ENCODE peak calls at places on chromosomes 1 and 21, in five cellular contexts. O, V, C, N and Y are unnamed samples.

GRCh38 chr1:159170639-159171038 is 776 bp upstream of the CADM3 start:
- DNase-seq in O (no peak), V (no peak), C (no peak), N (no peak), Y (no peak)

GRCh38 chr1:210099921-210100320 is 132.7 kb upstream of the SERTAD4 start:
- DNase-seq in O (no peak), V (no peak), C (no peak), N (no peak), Y (no peak)

GRCh38 chr1:88462481-88463261 is 221.4 kb upstream of the PKN2 start:
- DNase-seq in O (no peak), V (peak), C (no peak), N (no peak), Y (no peak)

GRCh38 chr1:61083014-61083798 is 845 bp downstream of the NFIA start:
- DNase-seq in O (no peak), V (peak), C (no peak), N (no peak), Y (peak)

GRCh38 chr21:44509539-44509938 is 30.5 kb downstream of the KRTAP10-1 start:
- DNase-seq in O (no peak), V (no peak), C (peak), N (no peak), Y (no peak)

GRCh38 chr1:42427240-42427639 is 28.6 kb downstream of the ZMYND12 start:
- DNase-seq in O (no peak), V (no peak), C (no peak), N (no peak), Y (no peak)

GRCh38 chr1:59692591-59692990 is 122.2 kb upstream of the HOOK1 start:
- DNase-seq in O (no peak), V (no peak), C (no peak), N (no peak), Y (no peak)

GRCh38 chr1:210944255-210944654 is 189.7 kb downstream of the KCNH1 start:
- DNase-seq in O (no peak), V (no peak), C (no peak), N (no peak), Y (no peak)

GRCh38 chr1:205664399-205665108 is 15.8 kb downstream of the SLC45A3 start:
- DNase-seq in O (no peak), V (no peak), C (peak), N (peak), Y (no peak)

GRCh38 chr21:16046625-16047340 is 317.0 kb downstream of the USP25 start:
- DNase-seq in O (no peak), V (no peak), C (no peak), N (no peak), Y (no peak)

GRCh38 chr1:23651069-23651808 is 40.4 kb upstream of the RPL11 start:
- DNase-seq in O (no peak), V (no peak), C (no peak), N (no peak), Y (peak)

GRCh38 chr1:48080343-48081255 is 83.4 kb upstream of the TRABD2B start:
- DNase-seq in O (no peak), V (no peak), C (no peak), N (no peak), Y (no peak)

GRCh38 chr1:31238986-31239613 is 587 bp downstream of the NKAIN1 start:
- DNase-seq in O (no peak), V (peak), C (no peak), N (no peak), Y (no peak)

GRCh38 chr1:18047122-18047521 is 60.5 kb upstream of the IGSF21 start:
- DNase-seq in O (no peak), V (no peak), C (no peak), N (no peak), Y (no peak)

GRCh38 chr1:39395357-39395831 is 96.0 kb upstream of the BMP8A start:
- DNase-seq in O (no peak), V (no peak), C (peak), N (peak), Y (no peak)

GRCh38 chr1:163195728-163196448 is 6.8 kb downstream of the RGS5 start:
- DNase-seq in O (no peak), V (no peak), C (peak), N (no peak), Y (no peak)

GRCh38 chr1:118075116-118075515 is 109.9 kb downstream of the SPAG17 start:
- DNase-seq in O (no peak), V (no peak), C (no peak), N (no peak), Y (no peak)

GRCh38 chr1:28278763-28279162 is 19.4 kb downstream of the SESN2 start:
- DNase-seq in O (no peak), V (no peak), C (no peak), N (no peak), Y (peak)

GRCh38 chr1:63454269-63454668 is 68.8 kb downstream of the ITGB3BP start:
- DNase-seq in O (no peak), V (no peak), C (no peak), N (peak), Y (peak)

GRCh38 chr1:158180741-158181576 is at the start of gene CD1D:
- DNase-seq in O (no peak), V (peak), C (no peak), N (no peak), Y (no peak)

GRCh38 chr1:198701250-198701649 is 62.4 kb downstream of the PTPRC start:
- DNase-seq in O (no peak), V (no peak), C (no peak), N (no peak), Y (no peak)

GRCh38 chr1:58858344-58858673 is 74.5 kb upstream of the JUN start:
- DNase-seq in O (peak), V (no peak), C (no peak), N (peak), Y (no peak)

GRCh38 chr21:36922861-36923260 is 43.6 kb downstream of the HLCS start:
- DNase-seq in O (no peak), V (no peak), C (no peak), N (no peak), Y (no peak)

GRCh38 chr1:16043950-16044349 is 368 bp downstream of the CLCNKB start:
- DNase-seq in O (no peak), V (no peak), C (no peak), N (no peak), Y (no peak)

GRCh38 chr1:158177705-158178450 is 2.8 kb upstream of the CD1D start:
- DNase-seq in O (no peak), V (peak), C (no peak), N (no peak), Y (peak)

GRCh38 chr1:220701974-220702373 is 11.8 kb downstream of the C1orf115 start:
- DNase-seq in O (no peak), V (no peak), C (no peak), N (no peak), Y (no peak)

GRCh38 chr21:45074048-45074817 is at the start of gene ADARB1:
- DNase-seq in O (no peak), V (peak), C (no peak), N (peak), Y (peak)

GRCh38 chr1:177567393-177567792 is 396.6 kb downstream of the BRINP2 start:
- DNase-seq in O (no peak), V (no peak), C (peak), N (peak), Y (no peak)

GRCh38 chr1:216457356-216457755 is 34.1 kb upstream of the USH2A start:
- DNase-seq in O (no peak), V (no peak), C (no peak), N (no peak), Y (no peak)

GRCh38 chr1:166925791-166926483 is 49.4 kb downstream of the ILDR2 start:
- DNase-seq in O (no peak), V (no peak), C (no peak), N (peak), Y (no peak)
- TF ChIP-seq SRF in O (no peak), V (no peak), C (no peak), N (no peak), Y (no peak)

GRCh38 chr1:241639653-241640148 is 468 bp downstream of the CHML start:
- DNase-seq in O (no peak), V (peak), C (no peak), N (peak), Y (peak)

GRCh38 chr1:241637046-241637590 is 3.1 kb downstream of the CHML start:
- DNase-seq in O (no peak), V (no peak), C (no peak), N (no peak), Y (no peak)

GRCh38 chr1:241639040-241639652 is 1.0 kb downstream of the CHML start:
- DNase-seq in O (no peak), V (no peak), C (no peak), N (no peak), Y (no peak)

GRCh38 chr1:241637604-241638003 is 2.6 kb downstream of the CHML start:
- DNase-seq in O (no peak), V (no peak), C (no peak), N (no peak), Y (peak)

GRCh38 chr1:241638091-241638682 is 2.0 kb downstream of the CHML start:
- DNase-seq in O (no peak), V (no peak), C (no peak), N (no peak), Y (no peak)
- TF ChIP-seq SRF in O (no peak), V (no peak), C (no peak), N (no peak), Y (no peak)

GRCh38 chr1:72830606-72831390 is 548.5 kb upstream of the NEGR1 start:
- DNase-seq in O (no peak), V (peak), C (no peak), N (no peak), Y (no peak)
- TF ChIP-seq SRF in O (no peak), V (no peak), C (no peak), N (no peak), Y (no peak)

DNA sequence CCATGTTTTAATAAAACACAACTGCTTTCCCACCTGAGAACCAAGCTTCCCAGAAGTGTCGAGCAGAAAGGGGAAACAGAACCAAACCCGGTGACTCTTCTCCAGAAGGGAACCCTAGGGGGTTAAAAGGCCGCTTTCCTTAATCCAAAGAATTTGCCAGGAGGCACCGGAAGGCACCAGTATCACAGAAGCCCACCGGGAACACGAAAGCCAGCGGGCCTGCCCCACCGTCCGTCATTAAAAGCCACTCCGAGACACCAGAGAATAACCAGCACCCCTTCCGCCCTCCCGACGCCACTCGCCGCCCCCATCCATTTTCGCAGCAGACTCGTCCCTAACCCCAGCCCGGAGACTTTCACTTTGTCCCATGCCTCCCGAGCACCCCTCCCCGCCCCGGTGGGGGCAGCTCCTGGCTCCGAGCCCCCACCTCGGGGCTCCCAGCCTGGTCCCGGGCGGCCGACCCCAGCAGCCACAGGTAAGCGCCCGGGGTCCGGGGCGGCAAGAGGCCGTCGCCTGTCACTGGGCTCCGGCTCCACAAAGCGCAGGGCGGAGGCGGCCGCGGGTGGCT is 105.3 kb downstream of the SLC45A1 start:
- DNase-seq in O (no peak), V (peak), C (no peak), N (no peak), Y (peak)
- TF ChIP-seq SRF in O (no peak), V (no peak), C (no peak), N (no peak), Y (no peak)

GRCh38 chr1:91847851-91848250 is 38.1 kb downstream of the TGFBR3 start:
- DNase-seq in O (no peak), V (no peak), C (no peak), N (no peak), Y (no peak)

GRCh38 chr1:91842563-91842962 is 43.4 kb downstream of the TGFBR3 start:
- DNase-seq in O (no peak), V (no peak), C (no peak), N (no peak), Y (no peak)

GRCh38 chr1:91846007-91846620 is 39.8 kb downstream of the TGFBR3 start:
- DNase-seq in O (no peak), V (no peak), C (no peak), N (peak), Y (peak)

GRCh38 chr1:91843843-91844242 is 42.1 kb downstream of the TGFBR3 start:
- DNase-seq in O (no peak), V (no peak), C (no peak), N (no peak), Y (no peak)

DNA sequence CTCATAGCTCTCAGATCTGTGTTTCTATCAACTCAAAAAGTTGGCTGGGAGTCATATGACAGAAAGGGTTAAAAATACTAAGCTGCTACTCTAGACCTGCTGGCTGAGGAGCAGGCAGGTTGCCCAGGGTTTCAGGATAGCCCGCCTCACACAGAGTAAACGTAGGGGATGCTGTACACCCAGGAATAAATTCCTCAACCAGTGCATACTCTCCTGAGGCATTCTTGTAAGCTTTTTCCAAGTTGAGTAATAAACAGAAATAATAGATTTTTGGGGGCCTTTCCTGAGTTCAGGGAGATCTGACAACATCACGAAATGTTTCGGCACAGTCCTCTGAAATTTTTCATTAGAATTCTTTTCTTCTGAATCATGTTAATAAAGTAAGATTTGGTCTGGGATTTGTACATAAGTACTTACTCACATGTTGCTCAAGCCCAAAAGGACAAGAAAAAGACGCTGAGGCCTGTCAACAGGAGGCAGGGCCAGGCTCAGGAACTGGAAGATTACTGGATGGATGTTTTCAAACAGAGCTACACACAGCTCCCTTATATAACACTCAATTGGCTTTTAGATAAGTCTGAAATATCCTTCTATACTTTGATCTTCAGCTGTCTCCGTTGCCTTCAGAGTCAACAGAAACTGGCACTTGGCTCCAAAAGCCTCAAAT is 41.0 kb downstream of the TGFBR3 start:
- DNase-seq in O (no peak), V (no peak), C (no peak), N (peak), Y (no peak)
- TF ChIP-seq SRF in O (no peak), V (no peak), C (no peak), N (no peak), Y (no peak)

GRCh38 chr1:156706647-156707008 is 1.2 kb upstream of the CRABP2 start:
- DNase-seq in O (no peak), V (no peak), C (no peak), N (no peak), Y (no peak)

GRCh38 chr1:156707027-156707426 is 1.6 kb upstream of the CRABP2 start:
- DNase-seq in O (no peak), V (peak), C (no peak), N (no peak), Y (no peak)

GRCh38 chr1:156709031-156709430 is 3.6 kb upstream of the CRABP2 start:
- DNase-seq in O (no peak), V (no peak), C (no peak), N (no peak), Y (no peak)

GRCh38 chr1:156708245-156708661 is 2.9 kb upstream of the CRABP2 start:
- DNase-seq in O (no peak), V (peak), C (no peak), N (no peak), Y (no peak)

GRCh38 chr1:156707486-156708244 is 2.3 kb upstream of the CRABP2 start:
- DNase-seq in O (no peak), V (peak), C (no peak), N (no peak), Y (no peak)
- TF ChIP-seq SRF in O (no peak), V (no peak), C (no peak), N (no peak), Y (no peak)

GRCh38 chr21:34835526-34835925 is 166.7 kb downstream of the CLIC6 start:
- DNase-seq in O (no peak), V (no peak), C (no peak), N (peak), Y (no peak)
- TF ChIP-seq SRF in O (no peak), V (no peak), C (no peak), N (no peak), Y (no peak)